ENCODE peak calls at places on chromosomes 7 and 10, in five cellular contexts. V, H, X, U and D are unnamed samples.

GRCh38 chr10:132005147-132005546 is 23.4 kb upstream of the BNIP3 start:
- DNase-seq in V (no peak), H (no peak), X (no peak), U (no peak), D (no peak)

GRCh38 chr10:12214763-12215218 is 18.8 kb downstream of the CDC123 start:
- DNase-seq in V (no peak), H (no peak), X (no peak), U (peak), D (no peak)

GRCh38 chr10:91575044-91575610 is 57.7 kb downstream of the PPP1R3C start:
- DNase-seq in V (no peak), H (no peak), X (no peak), U (no peak), D (no peak)

GRCh38 chr7:31146026-31146425 is 93.9 kb downstream of the ADCYAP1R1 start:
- DNase-seq in V (no peak), H (no peak), X (no peak), U (no peak), D (no peak)

GRCh38 chr10:121910673-121911420 is 17.0 kb downstream of the ATE1 start:
- DNase-seq in V (no peak), H (no peak), X (no peak), U (peak), D (no peak)

GRCh38 chr10:86650151-86650550 is 4.2 kb upstream of the OPN4 start:
- DNase-seq in V (peak), H (no peak), X (peak), U (no peak), D (no peak)

GRCh38 chr7:67033251-67033650 is 36.6 kb downstream of the TYW1 start:
- DNase-seq in V (no peak), H (no peak), X (no peak), U (no peak), D (no peak)

GRCh38 chr7:38463277-38464224 is 167.6 kb downstream of the AMPH start:
- DNase-seq in V (peak), H (no peak), X (peak), U (peak), D (no peak)

GRCh38 chr7:1679966-1680730 is 10.1 kb downstream of the ELFN1 start:
- DNase-seq in V (peak), H (no peak), X (peak), U (no peak), D (no peak)

GRCh38 chr10:112195224-112195623 is 11.7 kb upstream of the GPAM start:
- DNase-seq in V (no peak), H (no peak), X (no peak), U (no peak), D (no peak)

GRCh38 chr7:44439933-44440332 is 50.5 kb downstream of the NUDCD3 start:
- DNase-seq in V (no peak), H (no peak), X (no peak), U (no peak), D (no peak)

GRCh38 chr7:27198871-27199801 is 755 bp downstream of the HOXA13 start:
- DNase-seq in V (peak), H (no peak), X (peak), U (peak), D (peak)

GRCh38 chr10:88227342-88228018 is 355.6 kb downstream of the RNLS start:
- DNase-seq in V (no peak), H (no peak), X (no peak), U (peak), D (no peak)

GRCh38 chr7:157523766-157524421 is 187.1 kb downstream of the DNAJB6 start:
- DNase-seq in V (peak), H (no peak), X (peak), U (no peak), D (peak)

GRCh38 chr7:113197274-113197673 is 78.9 kb upstream of the SMIM30 start:
- DNase-seq in V (no peak), H (no peak), X (no peak), U (peak), D (no peak)

GRCh38 chr7:24617957-24618616 is 44.8 kb downstream of the PALS2 start:
- DNase-seq in V (no peak), H (no peak), X (no peak), U (no peak), D (no peak)

GRCh38 chr7:94183289-94183749 is 179.2 kb upstream of the BET1 start:
- DNase-seq in V (no peak), H (no peak), X (no peak), U (peak), D (no peak)

GRCh38 chr7:32921896-32922295 is 30.3 kb upstream of the KBTBD2 start:
- DNase-seq in V (no peak), H (no peak), X (no peak), U (peak), D (no peak)

GRCh38 chr10:132294561-132295320 is 13.0 kb downstream of the STK32C start:
- DNase-seq in V (no peak), H (no peak), X (peak), U (no peak), D (peak)

GRCh38 chr10:6953131-6953834 is 373.2 kb upstream of the PRKCQ start:
- DNase-seq in V (no peak), H (peak), X (no peak), U (no peak), D (no peak)

GRCh38 chr10:17643339-17643754 is 604 bp upstream of the STAM start:
- DNase-seq in V (peak), H (peak), X (peak), U (peak), D (no peak)

GRCh38 chr10:48796846-48797245 is 112.2 kb downstream of the WDFY4 start:
- DNase-seq in V (no peak), H (no peak), X (no peak), U (no peak), D (peak)

GRCh38 chr10:77970869-77971803 is 44.6 kb upstream of the DLG5 start:
- DNase-seq in V (no peak), H (no peak), X (peak), U (peak), D (peak)

GRCh38 chr10:6928531-6929080 is 348.5 kb upstream of the PRKCQ start:
- DNase-seq in V (no peak), H (no peak), X (no peak), U (no peak), D (no peak)

GRCh38 chr7:134740364-134740763 is 39.1 kb upstream of the CALD1 start:
- DNase-seq in V (no peak), H (no peak), X (no peak), U (no peak), D (no peak)

GRCh38 chr10:12062754-12063482 is 5.8 kb upstream of the DHTKD1 start:
- DNase-seq in V (no peak), H (no peak), X (peak), U (no peak), D (no peak)

GRCh38 chr10:68196707-68197106 is 35.2 kb downstream of the ATOH7 start:
- DNase-seq in V (no peak), H (no peak), X (no peak), U (no peak), D (no peak)

GRCh38 chr10:13678444-13678843 is 91.7 kb downstream of the PRPF18 start:
- DNase-seq in V (no peak), H (no peak), X (peak), U (no peak), D (no peak)

GRCh38 chr7:66522518-66522917 is 106.2 kb upstream of the KCTD7 start:
- DNase-seq in V (no peak), H (no peak), X (peak), U (no peak), D (no peak)

GRCh38 chr10:47214520-47214919 is 85.5 kb upstream of the GDF10 start:
- DNase-seq in V (no peak), H (no peak), X (no peak), U (no peak), D (no peak)

GRCh38 chr10:132146941-132147915 is 39.5 kb upstream of the DPYSL4 start:
- DNase-seq in V (no peak), H (no peak), X (peak), U (no peak), D (no peak)

GRCh38 chr10:133396035-133396624 is 2.2 kb downstream of the MTG1 start:
- DNase-seq in V (no peak), H (no peak), X (peak), U (no peak), D (no peak)

GRCh38 chr7:73742338-73742752 is 3.7 kb upstream of the ABHD11 start:
- DNase-seq in V (no peak), H (no peak), X (no peak), U (no peak), D (peak)

GRCh38 chr7:106462365-106462859 is 177.6 kb upstream of the NAMPT start:
- DNase-seq in V (no peak), H (peak), X (no peak), U (peak), D (no peak)

GRCh38 chr7:142438235-142438922 is 180.5 kb upstream of the PRSS58 start:
- DNase-seq in V (no peak), H (peak), X (no peak), U (peak), D (peak)